ENCODE peak calls at places on chromosomes 4 and X, in six cellular contexts. K, L, P, F, S and M are unnamed samples.

GRCh38 chr4:141900841-141901240 is 264.5 kb downstream of the IL15 start:
- DNase-seq in F (no peak), K (no peak), S (no peak), L (no peak), P (no peak), M (no peak)

GRCh38 chrX:26845051-26845450 is 618.1 kb downstream of the PPP4R3C start:
- DNase-seq in P (no peak), L (no peak), S (no peak), K (no peak), F (no peak), M (no peak)

GRCh38 chrX:141158084-141158483 is 18.8 kb downstream of the LDOC1 start:
- DNase-seq in F (no peak), L (no peak), S (no peak), P (no peak), K (no peak), M (no peak)

GRCh38 chr4:111268769-111269414 is 646.0 kb upstream of the PITX2 start:
- DNase-seq in F (peak), S (no peak), K (peak), L (no peak), P (no peak), M (no peak)

GRCh38 chr4:7878323-7878722 is 61.3 kb downstream of the AFAP1 start:
- DNase-seq in L (no peak), F (no peak), K (no peak), S (no peak), P (no peak), M (no peak)

GRCh38 chrX:16750136-16750535 is 30.7 kb downstream of the SYAP1 start:
- DNase-seq in P (no peak), S (no peak), L (no peak), K (no peak), F (no peak), M (no peak)

GRCh38 chr4:83360018-83360417 is 25.4 kb upstream of the HPSE start:
- DNase-seq in P (no peak), F (no peak), L (no peak), K (no peak), S (no peak), M (no peak)

GRCh38 chr4:74217365-74217764 is 59.4 kb downstream of the MTHFD2L start:
- DNase-seq in F (peak), K (no peak), P (no peak), L (no peak), S (no peak), M (no peak)

GRCh38 chr4:96736352-96736889 is 896.5 kb downstream of the PDHA2 start:
- DNase-seq in L (no peak), S (peak), P (no peak), F (no peak), K (no peak), M (no peak)

GRCh38 chr4:86896596-86896995 is 4.4 kb upstream of the C4orf36 start:
- DNase-seq in F (no peak), L (no peak), P (no peak), S (no peak), K (no peak), M (no peak)

GRCh38 chr4:137663376-137664054 is 131.2 kb upstream of the PCDH18 start:
- DNase-seq in P (no peak), F (no peak), K (no peak), S (no peak), L (no peak), M (no peak)

GRCh38 chrX:86148024-86148511 is at the start of gene DACH2:
- DNase-seq in S (no peak), L (peak), F (peak), K (no peak), P (peak), M (no peak)

GRCh38 chr4:57154191-57154590 is 44.0 kb upstream of the IGFBP7 start:
- DNase-seq in S (no peak), L (no peak), K (no peak), P (no peak), F (peak), M (no peak)

GRCh38 chr4:1869530-1870327 is 1.5 kb upstream of the NSD2 start:
- DNase-seq in S (no peak), F (no peak), P (no peak), K (no peak), L (no peak), M (no peak)

GRCh38 chrX:103360092-103360491 is 3.8 kb downstream of the TCEAL9 start:
- DNase-seq in F (no peak), P (no peak), L (no peak), S (no peak), K (no peak), M (no peak)